ENCODE peak calls at places on chromosomes 16 and 17, in nine cellular contexts. M, K, F, A, S, J, D, N and P are unnamed samples.

GRCh38 chr16:81878529-81878928 is 99.4 kb downstream of the PLCG2 start:
- DNase-seq in M (no peak), K (no peak), F (no peak), A (no peak), S (no peak), J (no peak), D (no peak), N (no peak), P (no peak)

GRCh38 chr17:77924757-77925336 is 33.7 kb upstream of the TNRC6C start:
- DNase-seq in M (peak), K (no peak), F (peak), A (peak), S (no peak), J (no peak), D (peak), N (no peak), P (no peak)

GRCh38 chr16:82627811-82628339 is 1.1 kb downstream of the CDH13 start:
- DNase-seq in M (peak), K (no peak), F (no peak), A (no peak), S (no peak), J (peak), D (peak), N (peak), P (no peak)

GRCh38 chr16:78437352-78437968 is 338.0 kb downstream of the WWOX start:
- DNase-seq in M (no peak), K (peak), F (no peak), A (no peak), S (no peak), J (no peak), D (peak), N (no peak), P (no peak)

GRCh38 chr16:19170043-19170655 is 2.1 kb downstream of the SYT17 start:
- DNase-seq in M (no peak), K (no peak), F (no peak), A (no peak), S (no peak), J (no peak), D (no peak), N (no peak), P (no peak)

GRCh38 chr17:2412561-2413021 is 11.7 kb upstream of the MNT start:
- DNase-seq in M (peak), K (no peak), F (no peak), A (no peak), S (no peak), J (peak), D (no peak), N (no peak), P (no peak)

GRCh38 chr17:49201481-49201927 is 8.9 kb downstream of the GNGT2 start:
- DNase-seq in M (no peak), K (no peak), F (no peak), A (peak), S (no peak), J (no peak), D (peak), N (no peak), P (no peak)

GRCh38 chr17:77959216-77959925 is 868 bp downstream of the TNRC6C start:
- DNase-seq in M (no peak), K (peak), F (peak), A (peak), S (peak), J (no peak), D (peak), N (no peak), P (no peak)

GRCh38 chr17:16339402-16339801 is 13.9 kb downstream of the CENPV start:
- DNase-seq in M (peak), K (no peak), F (no peak), A (no peak), S (no peak), J (no peak), D (no peak), N (no peak), P (no peak)

GRCh38 chr17:46853896-46854444 is 2.6 kb downstream of the WNT9B start:
- DNase-seq in M (no peak), K (no peak), F (no peak), A (peak), S (no peak), J (peak), D (peak), N (no peak), P (no peak)

GRCh38 chr17:67137026-67137370 is 92.6 kb downstream of the CACNG1 start:
- DNase-seq in M (no peak), K (no peak), F (no peak), A (no peak), S (no peak), J (no peak), D (peak), N (no peak), P (no peak)

GRCh38 chr17:45410144-45411091 is 22.3 kb downstream of the ARHGAP27 start:
- DNase-seq in M (no peak), K (peak), F (no peak), A (no peak), S (no peak), J (no peak), D (no peak), N (no peak), P (no peak)

GRCh38 chr16:3458852-3459361 is 15.4 kb downstream of the NAA60 start:
- DNase-seq in M (no peak), K (no peak), F (no peak), A (no peak), S (no peak), J (peak), D (peak), N (no peak), P (no peak)

GRCh38 chr16:81279375-81279774 is 35.4 kb upstream of the GAN start:
- DNase-seq in M (no peak), K (no peak), F (no peak), A (peak), S (no peak), J (no peak), D (peak), N (no peak), P (peak)

GRCh38 chr16:28865722-28866453 is 2.2 kb downstream of the SH2B1 start:
- DNase-seq in M (no peak), K (no peak), F (no peak), A (no peak), S (no peak), J (peak), D (no peak), N (no peak), P (no peak)

GRCh38 chr16:77410449-77410848 is 24.4 kb downstream of the ADAMTS18 start:
- DNase-seq in M (no peak), K (no peak), F (no peak), A (no peak), S (no peak), J (no peak), D (no peak), N (no peak), P (no peak)

GRCh38 chr16:11329080-11329491 is 16.2 kb upstream of the RMI2 start:
- DNase-seq in M (no peak), K (no peak), F (no peak), A (no peak), S (no peak), J (no peak), D (peak), N (no peak), P (no peak)

GRCh38 chr16:84735846-84736586 is 36.2 kb downstream of the USP10 start:
- DNase-seq in M (no peak), K (no peak), F (no peak), A (no peak), S (no peak), J (no peak), D (no peak), N (no peak), P (no peak)

GRCh38 chr17:48728232-48729231 is at the start of gene HOXB13:
- DNase-seq in M (peak), K (peak), F (no peak), A (no peak), S (no peak), J (no peak), D (peak), N (no peak), P (no peak)

GRCh38 chr17:68228817-68229570 is 18.8 kb upstream of the AMZ2 start:
- DNase-seq in M (no peak), K (no peak), F (no peak), A (no peak), S (no peak), J (no peak), D (no peak), N (no peak), P (no peak)

GRCh38 chr17:68782829-68783228 is 172.4 kb downstream of the ABCA8 start:
- DNase-seq in M (no peak), K (no peak), F (peak), A (no peak), S (no peak), J (no peak), D (no peak), N (no peak), P (no peak)

GRCh38 chr16:11010576-11011221 is 66.3 kb downstream of the CLEC16A start:
- DNase-seq in M (peak), K (no peak), F (peak), A (no peak), S (no peak), J (no peak), D (no peak), N (no peak), P (no peak)

GRCh38 chr17:74663566-74663965 is 40.0 kb upstream of the CD300E start:
- DNase-seq in M (no peak), K (no peak), F (no peak), A (no peak), S (no peak), J (no peak), D (no peak), N (no peak), P (no peak)

GRCh38 chr17:51435641-51436091 is 175.3 kb downstream of the UTP18 start:
- DNase-seq in M (no peak), K (peak), F (peak), A (peak), S (no peak), J (peak), D (peak), N (peak), P (peak)

GRCh38 chr17:38598536-38598935 is 7.2 kb downstream of the SRCIN1 start:
- DNase-seq in M (no peak), K (no peak), F (no peak), A (peak), S (no peak), J (peak), D (peak), N (peak), P (no peak)

GRCh38 chr16:12679660-12680272 is 123.9 kb downstream of the CPPED1 start:
- DNase-seq in M (no peak), K (no peak), F (no peak), A (peak), S (no peak), J (no peak), D (peak), N (no peak), P (no peak)

GRCh38 chr16:3606441-3606840 is 5.0 kb downstream of the SLX4 start:
- DNase-seq in M (no peak), K (no peak), F (no peak), A (no peak), S (no peak), J (no peak), D (no peak), N (no peak), P (no peak)

GRCh38 chr16:89661215-89661614 is 3.6 kb downstream of the SPATA33 start:
- DNase-seq in M (no peak), K (no peak), F (no peak), A (no peak), S (no peak), J (no peak), D (no peak), N (no peak), P (no peak)